ENCODE peak calls at places on chromosomes 1 and 21, in six cellular contexts. S is CD8-positive, alpha-beta memory T cell; Q is brain microvascular endothelial cell; J is AG04450; C is uterus; N is NT2/D1. T is an unnamed sample. For H3K27me3, the result is how much of the 10 kb centered on the place peaks cover.

GRCh38 chr1:9455487-9456237 is 83.6 kb upstream of the SLC25A33 start:
- DNase-seq in C (peak), S (peak), N (peak), Q (peak), J (no peak), T (peak)

GRCh38 chr1:20565234-20565633 is 12.9 kb downstream of the FAM43B start:
- DNase-seq in N (no peak), Q (no peak), S (no peak), C (no peak), J (no peak), T (no peak)

GRCh38 chr1:116855788-116856187 is 53.9 kb upstream of the PTGFRN start:
- DNase-seq in Q (no peak), S (no peak), N (no peak), J (no peak), C (no peak), T (no peak)

GRCh38 chr1:10528066-10529014 is 53.6 kb downstream of the PEX14 start:
- DNase-seq in J (peak), N (no peak), Q (peak), C (peak), S (no peak), T (no peak)

GRCh38 chr21:45313015-45313414 is 25.3 kb upstream of the POFUT2 start:
- DNase-seq in S (no peak), N (no peak), Q (no peak), C (no peak), J (no peak), T (no peak)

GRCh38 chr1:29450591-29450990 is 214.3 kb downstream of the PTPRU start:
- DNase-seq in Q (no peak), J (no peak), S (no peak), C (no peak), N (no peak), T (peak)

GRCh38 chr1:20093940-20094391 is 24.0 kb downstream of the PLA2G5 start:
- DNase-seq in Q (no peak), C (peak), J (no peak), N (no peak), S (no peak), T (no peak)

GRCh38 chr1:192489748-192490147 is 85.8 kb upstream of the RGS1 start:
- DNase-seq in J (peak), Q (peak), C (peak), S (no peak), N (no peak), T (peak)

GRCh38 chr1:16420719-16421118 is 16.5 kb downstream of the SPATA21 start:
- DNase-seq in C (no peak), J (no peak), S (peak), N (no peak), Q (no peak), T (no peak)

GRCh38 chr1:221694109-221694508 is 47.8 kb downstream of the DUSP10 start:
- DNase-seq in Q (no peak), C (no peak), N (no peak), S (no peak), J (no peak), T (no peak)

GRCh38 chr1:200873671-200874397 is 1.1 kb downstream of the GPR25 start:
- DNase-seq in S (no peak), Q (no peak), J (no peak), N (no peak), C (no peak), T (peak)

GRCh38 chr1:65164633-65165032 is 16.6 kb downstream of the AK4 start:
- DNase-seq in N (no peak), J (no peak), S (no peak), Q (no peak), C (no peak), T (no peak)

GRCh38 chr1:42358791-42359190 is 21.8 kb upstream of the RIMKLA start:
- DNase-seq in C (no peak), S (no peak), J (no peak), Q (no peak), N (no peak), T (no peak)

GRCh38 chr1:192529031-192529755 is 46.4 kb upstream of the RGS1 start:
- DNase-seq in C (no peak), J (no peak), N (no peak), Q (no peak), S (no peak), T (no peak)

GRCh38 chr1:54403808-54404261 is 2.4 kb downstream of the SSBP3 start:
- DNase-seq in C (no peak), J (peak), S (no peak), Q (peak), N (no peak), T (no peak)

GRCh38 chr21:42833859-42834729 is 45.2 kb downstream of the WDR4 start:
- DNase-seq in C (peak), N (no peak), Q (no peak), J (no peak), S (no peak), T (peak)

GRCh38 chr1:23784846-23785245 is 6.1 kb upstream of the LYPLA2 start:
- DNase-seq in Q (no peak), S (no peak), C (no peak), N (no peak), J (no peak), T (no peak)

GRCh38 chr1:54528613-54529012 is 19.4 kb upstream of the ACOT11 start:
- DNase-seq in S (no peak), Q (no peak), C (no peak), N (no peak), J (no peak), T (no peak)

GRCh38 chr1:32372149-32372756 is 9.9 kb downstream of the TSSK3 start:
- DNase-seq in Q (no peak), N (no peak), J (no peak), S (peak), C (no peak), T (no peak)

GRCh38 chr1:26961826-26962225 is 1.6 kb upstream of the KDF1 start:
- DNase-seq in J (peak), N (no peak), C (no peak), Q (peak), S (no peak), T (no peak)

GRCh38 chr1:234853906-234854647 is 244.1 kb upstream of the IRF2BP2 start:
- DNase-seq in N (no peak), S (no peak), J (no peak), Q (no peak), C (no peak), T (peak)

GRCh38 chr1:237864338-237865244 is 26.1 kb downstream of the ZP4 start:
- DNase-seq in C (no peak), S (no peak), Q (peak), J (no peak), N (peak), T (peak)

GRCh38 chr1:91428182-91428798 is 23.7 kb upstream of the HFM1 start:
- DNase-seq in S (no peak), J (no peak), Q (no peak), N (peak), C (no peak), T (no peak)

GRCh38 chr1:184905601-184906322 is 68.5 kb downstream of the NIBAN1 start:
- DNase-seq in N (no peak), Q (no peak), S (no peak), J (no peak), C (no peak), T (no peak)

GRCh38 chr1:161949543-161949942 is 74.1 kb downstream of the OLFML2B start:
- DNase-seq in N (no peak), S (no peak), C (no peak), Q (no peak), J (no peak), T (no peak)

GRCh38 chr1:62013264-62013663 is 181.4 kb upstream of the L1TD1 start:
- DNase-seq in Q (no peak), N (no peak), J (no peak), C (no peak), S (no peak), T (no peak)

GRCh38 chr1:155320661-155321576 is at the start of gene RUSC1:
- DNase-seq in S (peak), Q (peak), C (peak), N (no peak), J (no peak), T (peak)

GRCh38 chr1:159951551-159951950 is 2.5 kb downstream of the SLAMF9 start:
- DNase-seq in J (no peak), N (no peak), C (no peak), S (no peak), Q (no peak), T (no peak)

GRCh38 chr1:17553970-17554369 is 14.5 kb downstream of the ARHGEF10L start:
- DNase-seq in N (no peak), Q (peak), J (peak), C (no peak), S (no peak), T (no peak)

GRCh38 chr1:156101880-156102279 is 12.6 kb upstream of the LMNA start:
- DNase-seq in Q (no peak), C (no peak), S (no peak), J (no peak), N (no peak), T (no peak)

GRCh38 chr1:198892065-198892464 is 253.2 kb downstream of the PTPRC start:
- DNase-seq in Q (peak), J (peak), N (no peak), S (no peak), C (no peak), T (no peak)

GRCh38 chr1:213750231-213751063 is 237.3 kb upstream of the PROX1 start:
- DNase-seq in N (no peak), S (no peak), Q (no peak), C (no peak), J (no peak), T (no peak)

GRCh38 chr1:13828454-13829151 is 128.6 kb downstream of the PRDM2 start:
- DNase-seq in S (no peak), Q (no peak), J (no peak), C (no peak), N (peak), T (peak)

GRCh38 chr1:43348809-43349593 is 9.8 kb upstream of the CDC20 start:
- DNase-seq in S (peak), N (peak), Q (peak), C (peak), J (no peak), T (peak)

GRCh38 chr21:42845296-42845965 is 33.9 kb downstream of the WDR4 start:
- DNase-seq in S (no peak), N (no peak), C (no peak), J (no peak), Q (no peak), T (no peak)

GRCh38 chr1:182149411-182149965 is 88.0 kb upstream of the ZNF648 start:
- DNase-seq in S (no peak), Q (peak), N (peak), J (no peak), C (no peak), T (peak)

GRCh38 chr1:181086926-181087325 is 1.6 kb upstream of the IER5 start:
- DNase-seq in J (no peak), N (no peak), S (no peak), Q (no peak), C (no peak), T (no peak)

GRCh38 chr1:58158465-58159423 is 387.8 kb downstream of the OMA1 start:
- DNase-seq in Q (no peak), N (no peak), J (no peak), S (no peak), C (no peak), T (no peak)

GRCh38 chr1:24898152-24898908 is 31.7 kb downstream of the RUNX3 start:
- DNase-seq in S (peak), C (no peak), Q (peak), J (no peak), N (peak), T (peak)

GRCh38 chr1:47441450-47442106 is 3.7 kb downstream of the FOXD2 start:
- DNase-seq in Q (no peak), N (no peak), C (no peak), J (no peak), S (no peak), T (no peak)
- H3K27me3 ChIP-seq in Q (half or more), N (half or more), C (under half), J (half or more), S (half or more), T (half or more)

DNA sequence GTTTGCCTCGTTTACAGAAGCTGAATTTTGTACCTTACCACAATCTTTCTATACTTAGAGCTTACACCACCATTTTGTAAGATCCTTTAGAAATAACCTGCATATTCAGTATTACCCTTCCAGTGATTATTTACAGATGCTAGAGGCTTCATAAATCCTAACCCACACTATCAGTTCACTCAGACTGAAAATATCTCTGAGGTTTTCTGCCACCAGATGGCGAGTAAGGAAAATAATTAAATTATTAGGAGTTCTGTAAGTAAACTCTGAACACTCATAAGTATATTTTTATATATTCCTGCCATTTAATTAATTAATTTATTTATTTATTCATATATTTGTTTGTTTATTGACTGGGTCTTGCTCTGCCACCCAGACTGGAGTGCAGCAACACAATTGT is 1635.2 kb downstream of the PLA2G4A start:
- DNase-seq in S (no peak), J (no peak), N (no peak), C (no peak), Q (no peak), T (no peak)
- H3K27me3 ChIP-seq in S (under half), J (under half), N (under half), C (under half), Q (under half), T (under half)

GRCh38 chr1:231959225-231959884 is 332.8 kb downstream of the DISC1 start:
- DNase-seq in N (no peak), C (no peak), Q (no peak), S (no peak), J (no peak), T (no peak)
- H3K27me3 ChIP-seq in N (under half), C (under half), Q (under half), S (under half), J (under half), T (under half)

DNA sequence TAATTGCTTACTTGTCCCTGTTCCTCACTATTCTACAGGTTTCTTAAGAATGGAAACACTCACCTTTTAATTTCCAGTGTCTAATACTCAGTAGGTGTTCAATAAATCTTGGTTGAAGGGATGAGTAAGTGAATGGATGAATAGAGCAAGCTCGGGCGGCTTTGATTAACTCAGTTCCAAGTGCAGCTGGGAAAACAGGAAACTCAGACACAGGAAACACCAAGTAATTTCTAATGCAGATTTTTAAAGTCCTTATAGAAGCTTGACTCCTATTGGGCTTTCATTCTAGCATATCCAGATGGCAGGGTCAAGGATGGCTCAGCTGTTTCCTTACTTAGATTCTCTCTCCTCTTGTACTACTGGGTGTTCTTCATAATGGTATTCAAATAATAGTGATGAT is 14.0 kb downstream of the CAMK1G start:
- DNase-seq in Q (no peak), S (no peak), J (no peak), C (no peak), N (no peak), T (no peak)
- H3K27me3 ChIP-seq in Q (under half), S (under half), J (under half), C (under half), N (under half), T (under half)

DNA sequence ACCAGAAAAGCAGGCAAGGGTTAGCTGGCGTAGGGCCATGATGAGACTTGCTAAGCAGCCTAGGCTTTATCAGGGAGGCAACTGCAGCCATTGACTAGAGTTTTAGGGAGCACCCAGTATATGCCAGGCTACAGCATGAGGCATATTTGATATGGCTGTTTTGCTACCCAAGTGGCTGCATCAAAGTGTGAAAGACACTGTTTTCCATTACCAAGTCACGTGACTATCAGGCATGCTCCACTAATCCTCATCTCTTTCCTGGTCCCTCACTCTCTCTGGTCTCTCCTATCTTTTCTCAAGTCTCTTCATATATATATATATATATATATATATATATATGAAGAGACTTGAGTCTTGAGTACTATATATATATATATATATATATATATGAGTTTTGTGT is 206.7 kb upstream of the POU3F1 start:
- DNase-seq in J (no peak), C (no peak), S (no peak), Q (no peak), N (no peak), T (no peak)
- H3K27me3 ChIP-seq in J (under half), C (under half), S (under half), Q (under half), N (under half), T (under half)